ENCODE peak calls at places on chromosome 10, in ten cellular contexts. Z is trophoblast cell; P is GM03348; B is activated T-helper 1 cell treated with anti-CD3 and anti-CD28 coated beads, Interleukin-12 subunit alpha, Interleukin-12 subunit beta, Interleukin-2, Interleukin-4 antibody, amounts not matched to agents 30 ng/mL and 10 ng/mL and 1 ng/mL, durations not matched to agents 14 hours and 24 hours and 36 hours; G is RPMI8226; E is stimulated activated CD4-positive, alpha-beta T cell treated with anti-CD3 and anti-CD28 coated beads, TNF-alpha, amount 100 ng/mL, for 24 hours; N is astrocyte; A is immature natural killer cell; T is fibroblast of mammary gland; J is AG04450. F is an unnamed sample.

GRCh38 chr10:74705361-74705980 is 120.9 kb upstream of the KAT6B start:
- DNase-seq in N (no peak), B (no peak), E (no peak), J (no peak), T (no peak), P (no peak), Z (no peak), G (no peak), A (no peak), F (no peak)

GRCh38 chr10:74921744-74922143 is 95.3 kb downstream of the KAT6B start:
- DNase-seq in N (peak; percentile 23), Z (no peak), B (no peak), A (no peak), G (no peak), P (no peak), T (peak; percentile 35), J (no peak), E (no peak), F (no peak)

GRCh38 chr10:6215683-6216484 is 13.2 kb downstream of the PFKFB3 start:
- DNase-seq in B (no peak), E (no peak), Z (no peak), N (no peak), T (no peak), A (no peak), P (no peak), G (no peak), J (no peak), F (no peak)

GRCh38 chr10:60868946-60869345 is 75.0 kb downstream of the RHOBTB1 start:
- DNase-seq in J (no peak), N (no peak), Z (peak; percentile 67), T (no peak), B (no peak), G (no peak), P (no peak), A (no peak), E (no peak), F (no peak)

GRCh38 chr10:76231258-76231934 is 800.0 kb downstream of the LRMDA start:
- DNase-seq in Z (no peak), P (no peak), N (no peak), J (no peak), G (no peak), T (no peak), B (no peak), E (no peak), A (no peak), F (no peak)

GRCh38 chr10:18793951-18794350 is 134.7 kb downstream of the ARL5B start:
- DNase-seq in P (peak; percentile 37), N (peak; percentile 13), E (no peak), J (peak; percentile 8), T (peak; percentile 12), G (no peak), A (no peak), Z (no peak), B (no peak), F (no peak)

GRCh38 chr10:124318076-124318475 is 100.6 kb downstream of the OAT start:
- DNase-seq in Z (no peak), A (no peak), G (no peak), T (no peak), B (no peak), P (no peak), E (no peak), J (no peak), N (no peak), F (no peak)

GRCh38 chr10:29783211-29783947 is 148.6 kb upstream of the SVIL start:
- DNase-seq in J (no peak), Z (no peak), G (no peak), E (no peak), P (no peak), T (peak; percentile 52), A (no peak), B (no peak), N (no peak), F (no peak)

GRCh38 chr10:29482591-29483421 is 152.0 kb downstream of the SVIL start:
- DNase-seq in G (no peak), N (peak; percentile 73), Z (no peak), P (peak; percentile 54), B (no peak), T (peak; percentile 62), E (no peak), J (no peak), A (peak; percentile 27), F (no peak)

GRCh38 chr10:2202401-2202800 is 465.1 kb upstream of the ADARB2 start:
- DNase-seq in J (no peak), P (no peak), B (no peak), Z (no peak), A (no peak), G (no peak), T (no peak), N (peak; percentile 41), E (no peak), F (no peak)

GRCh38 chr10:81873932-81874816 is 820 bp upstream of the NRG3 start:
- DNase-seq in B (no peak), T (peak; percentile 2), J (no peak), G (peak; percentile 48), E (no peak), P (peak; percentile 30), N (peak; percentile 12), A (no peak), Z (no peak), F (no peak)

GRCh38 chr10:110401401-110402076 is 96.2 kb upstream of the DUSP5 start:
- DNase-seq in A (no peak), P (no peak), B (no peak), G (no peak), E (no peak), T (no peak), J (no peak), N (no peak), Z (no peak), F (no peak)

GRCh38 chr10:86248062-86248461 is 118.5 kb downstream of the GRID1 start:
- DNase-seq in P (no peak), T (no peak), E (no peak), B (no peak), Z (no peak), N (no peak), G (no peak), A (no peak), J (no peak), F (no peak)

GRCh38 chr10:31745612-31746376 is 182.8 kb downstream of the ARHGAP12 start:
- DNase-seq in G (no peak), Z (peak; percentile 19), E (peak; percentile 46), P (peak; percentile 75), T (peak; percentile 98), N (peak; percentile 93), A (no peak), J (peak; percentile 71), B (peak; percentile 49), F (no peak)

GRCh38 chr10:114626841-114627240 is 31.2 kb downstream of the ABLIM1 start:
- DNase-seq in N (peak; percentile 70), T (no peak), Z (peak; percentile 75), P (no peak), B (no peak), A (no peak), G (no peak), J (no peak), E (no peak), F (no peak)

GRCh38 chr10:116263870-116264269 is 9.1 kb downstream of the GFRA1 start:
- DNase-seq in N (peak; percentile 55), J (no peak), E (no peak), Z (no peak), T (no peak), B (no peak), G (no peak), A (no peak), P (peak; percentile 46), F (no peak)

GRCh38 chr10:101060951-101061813 is 607 bp upstream of the KAZALD1 start:
- DNase-seq in N (peak; percentile 77), G (peak; percentile 95), P (peak; percentile 99), E (peak; percentile 76), Z (peak; percentile 86), T (peak; percentile 86), J (peak; percentile 88), B (no peak), A (peak; percentile 74), F (peak; percentile 63)

GRCh38 chr10:90701428-90701827 is 156.4 kb downstream of the HTR7 start:
- DNase-seq in N (no peak), B (no peak), P (no peak), A (no peak), Z (no peak), T (no peak), J (no peak), E (no peak), G (no peak), F (no peak)

GRCh38 chr10:34494012-34494411 is 321.1 kb downstream of the PARD3 start:
- DNase-seq in P (no peak), G (no peak), E (no peak), Z (peak; percentile 67), J (no peak), B (no peak), N (peak; percentile 74), T (peak; percentile 65), A (no peak), F (no peak)

GRCh38 chr10:97138777-97139317 is 46.9 kb downstream of the SLIT1 start:
- DNase-seq in G (no peak), J (no peak), N (no peak), Z (no peak), B (no peak), T (no peak), E (no peak), P (no peak), A (no peak), F (no peak)

GRCh38 chr10:26931223-26931622 is 70.5 kb upstream of the ABI1 start:
- DNase-seq in T (no peak), J (no peak), Z (peak; percentile 59), P (no peak), B (no peak), N (no peak), E (no peak), G (no peak), A (no peak), F (no peak)

GRCh38 chr10:35598379-35598778 is 6.8 kb upstream of the GJD4 start:
- DNase-seq in Z (no peak), A (no peak), T (no peak), G (no peak), E (no peak), B (no peak), J (no peak), P (no peak), N (no peak), F (no peak)

GRCh38 chr10:96764345-96764744 is 44.0 kb upstream of the PIK3AP1 start:
- DNase-seq in J (no peak), P (no peak), T (no peak), A (no peak), G (no peak), B (no peak), Z (no peak), N (no peak), E (no peak), F (no peak)

GRCh38 chr10:29663718-29664117 is 28.9 kb upstream of the SVIL start:
- DNase-seq in E (no peak), G (no peak), A (no peak), J (no peak), B (no peak), N (no peak), T (no peak), Z (no peak), P (no peak), F (no peak)

GRCh38 chr10:131046194-131046593 is 265.3 kb downstream of the TCERG1L start:
- DNase-seq in T (no peak), G (no peak), Z (no peak), J (no peak), N (no peak), P (no peak), E (no peak), B (no peak), A (no peak), F (no peak)

GRCh38 chr10:103498936-103499638 is 5.6 kb downstream of the NEURL1 start:
- DNase-seq in G (peak; percentile 75), N (no peak), B (no peak), J (no peak), P (no peak), A (no peak), T (no peak), Z (no peak), E (no peak), F (no peak)

GRCh38 chr10:113319450-113319849 is 233.4 kb upstream of the HABP2 start:
- DNase-seq in E (no peak), G (no peak), B (no peak), Z (no peak), T (no peak), N (no peak), J (no peak), P (no peak), A (no peak), F (no peak)

GRCh38 chr10:103166527-103166926 is 26.5 kb downstream of the NT5C2 start:
- DNase-seq in T (no peak), Z (no peak), J (no peak), G (no peak), A (no peak), P (no peak), B (no peak), E (no peak), N (no peak), F (no peak)

F was measured in stimulated activated naive CD4-positive, alpha-beta T cell.